ENCODE peak calls at places on chromosomes 4 and X, in eight cellular contexts. D is fibroblast of pulmonary artery, F is mucosa of descending colon, S is ascending aorta, O is Peyer's patch, N is choroid plexus epithelial cell, Y is kidney epithelial cell, C is lower lobe of right lung. I is an unnamed sample.

GRCh38 chrX:102154218-102154860 is 1.4 kb downstream of the BEX5 start:
- DNase-seq in S (no peak), Y (no peak), C (no peak), O (no peak), D (no peak), F (peak; percentile 9), N (no peak), I (no peak)

GRCh38 chr4:86939737-86940141 is 4.9 kb downstream of the AFF1 start:
- DNase-seq in N (no peak), F (no peak), O (no peak), S (no peak), D (no peak), Y (no peak), C (no peak), I (peak; percentile 96)

GRCh38 chrX:147916375-147916968 is 4.8 kb downstream of the FMR1 start:
- DNase-seq in D (no peak), Y (no peak), N (no peak), S (no peak), C (no peak), F (no peak), O (no peak), I (no peak)

GRCh38 chr4:75817901-75818300 is 84.4 kb downstream of the PPEF2 start:
- DNase-seq in O (no peak), Y (no peak), F (no peak), N (no peak), S (no peak), C (no peak), D (no peak), I (no peak)

GRCh38 chrX:153778684-153779101 is 2.1 kb upstream of the SRPK3 start:
- DNase-seq in F (no peak), S (no peak), Y (no peak), N (no peak), D (no peak), O (no peak), C (no peak), I (no peak)

GRCh38 chrX:632391-633042 is 1.9 kb downstream of the SHOX start:
- DNase-seq in S (no peak), Y (no peak), F (no peak), D (no peak), O (no peak), C (no peak), N (no peak), I (no peak)

GRCh38 chr4:40998680-40999358 is 215.5 kb downstream of the APBB2 start:
- DNase-seq in N (peak; percentile 91), C (no peak), D (peak; percentile 80), Y (no peak), O (no peak), S (no peak), F (no peak), I (no peak)

GRCh38 chrX:131728295-131729145 is 184.6 kb downstream of the OR13H1 start:
- DNase-seq in F (no peak), Y (no peak), D (no peak), N (no peak), C (no peak), S (peak; percentile 21), O (no peak), I (no peak)

GRCh38 chr4:173934201-173934600 is 349.3 kb downstream of the FBXO8 start:
- DNase-seq in Y (no peak), D (peak; percentile 56), N (peak; percentile 58), C (no peak), S (no peak), O (no peak), F (no peak), I (no peak)

GRCh38 chr4:156496797-156497196 is 474.8 kb downstream of the PDGFC start:
- DNase-seq in N (peak; percentile 42), O (no peak), Y (no peak), F (no peak), S (no peak), C (no peak), D (peak; percentile 22), I (no peak)

GRCh38 chr4:5003372-5003857 is 15.8 kb downstream of the CYTL1 start:
- DNase-seq in D (no peak), C (no peak), N (no peak), O (no peak), S (no peak), F (no peak), Y (no peak), I (no peak)

GRCh38 chrX:29992083-29992482 is 223.3 kb upstream of the MAGEB2 start:
- DNase-seq in F (no peak), C (no peak), D (no peak), Y (no peak), O (no peak), S (no peak), N (no peak), I (no peak)

GRCh38 chr4:169254546-169254983 is 16.2 kb downstream of the SH3RF1 start:
- DNase-seq in F (peak; percentile 29), Y (peak; percentile 47), S (no peak), C (no peak), N (peak; percentile 94), D (peak; percentile 90), O (no peak), I (no peak)

DNA sequence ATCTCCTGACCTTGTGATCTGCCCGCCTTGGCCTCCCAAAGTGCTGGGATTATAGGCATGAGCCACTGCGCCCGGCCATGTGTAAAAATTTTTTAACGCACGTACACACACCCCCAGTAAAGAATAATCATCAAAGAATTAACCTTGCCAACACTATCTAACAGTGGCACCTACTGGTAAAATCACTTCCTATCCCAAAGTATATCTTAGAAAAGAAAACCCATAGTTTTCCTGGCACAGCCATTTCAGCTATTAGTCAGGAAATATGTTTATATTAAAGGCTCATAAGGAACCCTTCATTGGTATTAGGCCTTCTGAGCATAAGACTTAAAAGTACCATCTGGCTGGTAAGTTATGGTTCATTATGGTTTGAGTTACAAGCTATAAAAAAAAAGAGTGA is 14.1 kb downstream of the S100G start:
- DNase-seq in O (no peak), S (no peak), Y (no peak), C (no peak), D (peak; percentile 11), N (peak; percentile 37), F (no peak), I (no peak)
- TF ChIP-seq CTCF in O (no peak), S (no peak), Y (no peak), C (no peak), D (no peak), N (peak; percentile 26), F (no peak), I (no peak)

DNA sequence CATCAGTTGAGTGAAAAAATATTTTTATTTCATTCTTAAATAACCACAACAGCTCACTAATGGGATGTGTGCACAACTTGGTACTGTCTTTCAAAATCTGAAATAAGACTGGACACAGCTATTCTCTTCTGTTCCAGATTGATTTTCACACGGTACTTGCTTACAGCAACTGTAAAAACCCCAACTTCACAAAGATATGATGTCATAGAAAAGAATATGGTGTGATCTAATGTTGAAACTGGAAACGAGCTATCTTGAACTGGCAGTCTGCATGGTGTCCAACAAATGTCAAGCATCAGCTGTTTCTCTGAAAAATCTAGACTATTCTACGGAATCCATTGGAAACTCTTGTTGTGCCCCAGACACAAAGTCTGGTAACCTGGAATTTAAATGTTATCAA is 14.7 kb downstream of the HELQ start:
- DNase-seq in C (no peak), F (no peak), N (no peak), S (no peak), O (no peak), D (no peak), Y (no peak), I (no peak)
- H3K4me3 ChIP-seq in C (no peak overlapping the region), F (no peak overlapping the region), N (no peak overlapping the region), S (no peak overlapping the region), O (no peak overlapping the region), D (no peak overlapping the region), Y (no peak overlapping the region), I (no peak overlapping the region)

GRCh38 chr4:140149851-140150635 is 3.9 kb downstream of the MAML3 start:
- DNase-seq in F (peak; percentile 87), S (no peak), O (peak; percentile 80), Y (no peak), C (peak; percentile 84), N (peak; percentile 53), D (peak; percentile 42), I (no peak)
- TF ChIP-seq CTCF in F (no peak), S (peak; percentile 5), O (no peak), Y (no peak), C (no peak), N (peak; percentile 28), D (no peak), I (no peak)

GRCh38 chrX:23332888-23333821 is 1.5 kb upstream of the PTCHD1 start:
- DNase-seq in C (no peak), F (no peak), S (no peak), D (no peak), O (no peak), N (no peak), Y (no peak), I (no peak)
- H3K4me3 ChIP-seq in C (peak overlapping the region; percentile 36), F (no peak overlapping the region), S (peak overlapping the region; percentile 45), D (no peak overlapping the region), O (peak overlapping the region; percentile 33), N (no peak overlapping the region), Y (no peak overlapping the region), I (no peak overlapping the region)

GRCh38 chr4:89755210-89755609 is 81.8 kb downstream of the SNCA start:
- DNase-seq in Y (no peak), N (peak; percentile 54), D (peak; percentile 46), F (no peak), C (no peak), S (no peak), O (no peak), I (no peak)
- TF ChIP-seq CTCF in Y (no peak), N (no peak), D (peak; percentile 33), F (no peak), C (no peak), S (no peak), O (no peak), I (no peak)

GRCh38 chr4:1045193-1045594 is 33.8 kb downstream of the FGFRL1 start:
- DNase-seq in O (peak; percentile 39), C (peak; percentile 40), F (peak; percentile 10), N (no peak), D (no peak), Y (no peak), S (no peak), I (no peak)

GRCh38 chr4:1047976-1048780 is 36.8 kb downstream of the FGFRL1 start:
- DNase-seq in D (no peak), F (peak; percentile 25), O (peak; percentile 48), S (no peak), Y (no peak), C (peak; percentile 48), N (no peak), I (no peak)

GRCh38 chr4:1048781-1049590 is 37.6 kb downstream of the FGFRL1 start:
- DNase-seq in Y (no peak), S (no peak), C (peak; percentile 52), N (no peak), D (no peak), F (peak; percentile 2), O (peak; percentile 37), I (no peak)

GRCh38 chr4:1045595-1046201 is 34.3 kb downstream of the FGFRL1 start:
- DNase-seq in O (peak; percentile 30), S (no peak), Y (no peak), D (no peak), C (peak; percentile 18), N (no peak), F (peak; percentile 1), I (no peak)

GRCh38 chr4:1047106-1047975 is 35.9 kb downstream of the FGFRL1 start:
- DNase-seq in D (no peak), N (peak; percentile 35), Y (no peak), S (no peak), F (peak; percentile 51), C (peak; percentile 50), O (peak; percentile 63), I (no peak)
- H3K4me3 ChIP-seq in D (no peak overlapping the region), N (no peak overlapping the region), Y (no peak overlapping the region), S (peak overlapping the region; percentile 3), F (no peak overlapping the region), C (peak overlapping the region; percentile 33), O (peak overlapping the region; percentile 48), I (no peak overlapping the region)

GRCh38 chrX:31988975-31989374 is 917.1 kb upstream of the FTHL17 start:
- DNase-seq in S (no peak), D (no peak), O (no peak), Y (no peak), N (no peak), F (no peak), C (no peak), I (no peak)
- TF ChIP-seq CTCF in S (no peak), D (no peak), O (no peak), Y (no peak), N (no peak), F (no peak), C (no peak), I (no peak)

I was measured in GM12864.